ENCODE peak calls at places on chromosomes 13 and 19, in eight cellular contexts. F is AG09309; Z is body of pancreas; I is neural crest cell; E is cardiac muscle cell; N is AG04450; T is CD8-positive, alpha-beta T cell; U is heart right ventricle. S is an unnamed sample.
A peak's percentile ranks its signal among the peaks of the same experiment; 100 is the strongest.

GRCh38 chr13:25608181-25608580 is 236.4 kb downstream of the ATP8A2 start:
- DNase-seq in F (no peak), Z (no peak), I (no peak), E (no peak), N (no peak), T (no peak), U (no peak), S (no peak)

GRCh38 chr13:32228330-32229041 is 86.7 kb downstream of the ZAR1L start:
- DNase-seq in F (no peak), Z (no peak), I (no peak), E (peak; percentile 14), N (peak; percentile 46), T (no peak), U (no peak), S (no peak)

GRCh38 chr13:40732658-40733057 is 38.3 kb downstream of the MRPS31 start:
- DNase-seq in F (no peak), Z (no peak), I (no peak), E (no peak), N (no peak), T (no peak), U (no peak), S (no peak)

GRCh38 chr13:114143806-114144605 is 11.6 kb upstream of the RASA3 start:
- DNase-seq in F (no peak), Z (peak; percentile 65), I (no peak), E (no peak), N (no peak), T (peak; percentile 75), U (no peak), S (peak; percentile 66)

GRCh38 chr19:15332311-15332996 is at the start of gene BRD4:
- DNase-seq in F (no peak), Z (peak; percentile 71), I (peak; percentile 75), E (peak; percentile 65), N (no peak), T (peak; percentile 77), U (peak; percentile 80), S (peak; percentile 86)

GRCh38 chr13:59061621-59062020 is 1102.1 kb downstream of the DIAPH3 start:
- DNase-seq in F (no peak), Z (no peak), I (no peak), E (no peak), N (no peak), T (no peak), U (no peak), S (no peak)

GRCh38 chr13:94515911-94516310 is 36.4 kb upstream of the DCT start:
- DNase-seq in F (no peak), Z (no peak), I (no peak), E (no peak), N (no peak), T (no peak), U (no peak), S (no peak)

GRCh38 chr19:38012290-38012689 is 105.3 kb downstream of the SIPA1L3 start:
- DNase-seq in F (no peak), Z (no peak), I (no peak), E (no peak), N (no peak), T (no peak), U (no peak), S (no peak)

GRCh38 chr19:33429891-33430673 is 56.6 kb downstream of the CEBPG start:
- DNase-seq in F (no peak), Z (no peak), I (no peak), E (no peak), N (no peak), T (peak; percentile 65), U (no peak), S (no peak)

GRCh38 chr13:92017737-92018136 is 619.3 kb downstream of the GPC5 start:
- DNase-seq in F (no peak), Z (no peak), I (no peak), E (no peak), N (no peak), T (no peak), U (no peak), S (no peak)

GRCh38 chr19:1223018-1223855 is 14.6 kb downstream of the CBARP start:
- DNase-seq in F (no peak), Z (no peak), I (no peak), E (peak; percentile 49), N (no peak), T (peak; percentile 45), U (no peak), S (peak; percentile 61)

GRCh38 chr19:32976223-32976805 is 4.3 kb downstream of the FAAP24 start:
- DNase-seq in F (peak; percentile 10), Z (peak; percentile 81), I (peak; percentile 81), E (peak; percentile 80), N (no peak), T (peak; percentile 71), U (peak; percentile 69), S (peak; percentile 78)

GRCh38 chr13:37640499-37640898 is 41.9 kb upstream of the POSTN start:
- DNase-seq in F (peak; percentile 67), Z (no peak), I (no peak), E (peak; percentile 89), N (peak; percentile 55), T (no peak), U (no peak), S (peak; percentile 12)
- TF ChIP-seq CTCF in F (peak; percentile 69), Z (peak; percentile 30), I (peak; percentile 73), E (peak; percentile 74), N (peak; percentile 76), T (no peak), U (peak; percentile 46), S (peak; percentile 56)

GRCh38 chr13:96072392-96072791 is 17.5 kb upstream of the HS6ST3 start:
- DNase-seq in F (no peak), Z (no peak), I (no peak), E (no peak), N (no peak), T (no peak), U (no peak), S (no peak)
- TF ChIP-seq CTCF in F (no peak), Z (no peak), I (no peak), E (no peak), N (no peak), T (no peak), U (no peak), S (no peak)

DNA sequence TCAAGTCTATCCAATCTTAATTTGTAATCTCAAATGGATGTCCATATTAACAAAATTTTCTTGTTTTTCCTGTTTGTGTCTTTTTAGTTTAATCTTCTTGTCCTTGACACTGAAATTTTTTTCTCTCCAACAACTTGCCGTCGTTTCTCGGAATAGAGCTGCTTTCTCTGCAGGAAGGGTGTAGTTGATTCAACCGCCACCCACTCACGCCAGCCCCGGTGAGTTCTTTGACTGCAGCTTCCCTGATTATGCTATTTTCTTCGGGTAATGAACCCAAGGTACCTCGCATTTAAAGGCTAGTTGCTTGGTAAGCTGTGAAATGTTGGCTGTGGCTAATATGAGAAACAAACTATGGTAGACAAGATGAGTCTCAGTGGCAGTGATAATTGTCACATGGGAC is 72.2 kb downstream of the DPRX start:
- DNase-seq in F (no peak), Z (no peak), I (no peak), E (no peak), N (no peak), T (no peak), U (no peak), S (no peak)
- TF ChIP-seq CTCF in F (no peak), Z (no peak), I (no peak), E (no peak), N (no peak), T (no peak), U (no peak), S (no peak)

GRCh38 chr13:21913010-21913409 is 242.1 kb downstream of the FGF9 start:
- DNase-seq in F (no peak), Z (no peak), I (no peak), E (no peak), N (no peak), T (no peak), U (no peak), S (peak; percentile 18)
- TF ChIP-seq CTCF in F (no peak), Z (no peak), I (no peak), E (no peak), N (peak; percentile 20), T (no peak), U (no peak), S (peak; percentile 44)

GRCh38 chr19:47848871-47849473 is 10.1 kb upstream of the TPRX2 start:
- DNase-seq in F (no peak), Z (peak; percentile 18), I (peak; percentile 51), E (peak; percentile 46), N (no peak), T (no peak), U (peak; percentile 19), S (peak; percentile 67)
- TF ChIP-seq CTCF in F (peak; percentile 26), Z (no peak), I (peak; percentile 75), E (peak; percentile 50), N (peak; percentile 36), T (peak; percentile 19), U (peak; percentile 38), S (peak; percentile 69)

S was measured in nephron progenitor cell.